ENCODE peak calls at places on chromosomes 5 and 9, in five cellular contexts. One of them, this sample, is unnamed.

GRCh38 chr5:133827001-133827400 is 141.4 kb downstream of the C5orf15 start:
- DNase-seq in NCI-H146: peak; percentile 76
- DNase-seq in Right ventricle myocardium superior: no peak
- DNase-seq in GM20000: no peak
- DNase-seq in caudate nucleus: no peak
- DNase-seq in this sample: no peak

GRCh38 chr5:139873033-139873794 is 77.6 kb downstream of the PSD2 start:
- DNase-seq in NCI-H146: no peak
- DNase-seq in Right ventricle myocardium superior: peak; percentile 26
- DNase-seq in GM20000: no peak
- DNase-seq in caudate nucleus: no peak
- DNase-seq in this sample: no peak

GRCh38 chr5:58497956-58498942 is 7.0 kb downstream of the GAPT start:
- DNase-seq in NCI-H146: peak; percentile 28
- DNase-seq in Right ventricle myocardium superior: no peak
- DNase-seq in GM20000: no peak
- DNase-seq in caudate nucleus: peak; percentile 8
- DNase-seq in this sample: peak; percentile 14

GRCh38 chr5:135944967-135945560 is 9.7 kb downstream of the LECT2 start:
- DNase-seq in NCI-H146: peak; percentile 36
- DNase-seq in Right ventricle myocardium superior: no peak
- DNase-seq in GM20000: peak; percentile 39
- DNase-seq in caudate nucleus: peak; percentile 15
- DNase-seq in this sample: peak; percentile 76

GRCh38 chr9:109705515-109705914 is 74.5 kb upstream of the PALM2AKAP2 start:
- DNase-seq in NCI-H146: no peak
- DNase-seq in Right ventricle myocardium superior: no peak
- DNase-seq in GM20000: no peak
- DNase-seq in caudate nucleus: no peak
- DNase-seq in this sample: no peak

GRCh38 chr5:134586866-134587524 is 45.6 kb downstream of the SAR1B start:
- DNase-seq in NCI-H146: peak; percentile 70
- DNase-seq in Right ventricle myocardium superior: peak; percentile 92
- DNase-seq in GM20000: peak; percentile 78
- DNase-seq in caudate nucleus: peak; percentile 44
- DNase-seq in this sample: peak; percentile 47

GRCh38 chr5:153153086-153153485 is 337.4 kb upstream of the GRIA1 start:
- DNase-seq in NCI-H146: no peak
- DNase-seq in Right ventricle myocardium superior: no peak
- DNase-seq in GM20000: no peak
- DNase-seq in caudate nucleus: no peak
- DNase-seq in this sample: no peak

GRCh38 chr5:177497011-177497296 is 450 bp downstream of the PDLIM7 start:
- DNase-seq in NCI-H146: no peak
- DNase-seq in Right ventricle myocardium superior: no peak
- DNase-seq in GM20000: no peak
- DNase-seq in caudate nucleus: no peak
- DNase-seq in this sample: no peak

GRCh38 chr5:156096259-156096658 is 230.7 kb upstream of the SGCD start:
- DNase-seq in NCI-H146: no peak
- DNase-seq in Right ventricle myocardium superior: no peak
- DNase-seq in GM20000: no peak
- DNase-seq in caudate nucleus: no peak
- DNase-seq in this sample: no peak